ENCODE peak calls at places on chromosomes 13 and 19, in four cellular contexts. W is heart right ventricle, C is stomach, Q is ovary. I is an unnamed sample.

GRCh38 chr13:74037762-74038161 is 96.4 kb downstream of the KLF12 start:
- DNase-seq in W (no peak), C (no peak), Q (no peak), I (no peak)

GRCh38 chr13:25881946-25882574 is 169.8 kb downstream of the SHISA2 start:
- DNase-seq in W (no peak), C (no peak), Q (no peak), I (no peak)

GRCh38 chr19:12777217-12778019 is 2.1 kb upstream of the HOOK2 start:
- DNase-seq in W (peak; percentile 80), C (peak; percentile 81), Q (peak; percentile 85), I (peak; percentile 79)

GRCh38 chr19:3969435-3970312 is 1.2 kb downstream of the DAPK3 start:
- DNase-seq in W (peak; percentile 60), C (peak; percentile 57), Q (peak; percentile 40), I (no peak)

GRCh38 chr19:42075364-42075615 is 676 bp upstream of the ZNF574 start:
- DNase-seq in W (no peak), C (no peak), Q (no peak), I (no peak)

GRCh38 chr19:35757231-35757748 is 461 bp upstream of the HSPB6 start:
- DNase-seq in W (peak; percentile 90), C (peak; percentile 49), Q (peak; percentile 98), I (peak; percentile 88)

GRCh38 chr19:48085077-48085476 is 25.5 kb downstream of the PLA2G4C start:
- DNase-seq in W (no peak), C (no peak), Q (no peak), I (peak; percentile 35)

GRCh38 chr19:7307590-7308218 is 13.5 kb upstream of the INSR start:
- DNase-seq in W (no peak), C (no peak), Q (no peak), I (no peak)

GRCh38 chr13:101473458-101473857 is 21.0 kb downstream of the ITGBL1 start:
- DNase-seq in W (no peak), C (no peak), Q (no peak), I (no peak)

GRCh38 chr19:14094854-14095253 is 4.3 kb upstream of the SAMD1 start:
- DNase-seq in W (no peak), C (no peak), Q (no peak), I (peak; percentile 77)

GRCh38 chr13:71786815-71787214 is 80.2 kb downstream of the DACH1 start:
- DNase-seq in W (no peak), C (no peak), Q (no peak), I (no peak)

GRCh38 chr19:45528744-45529453 is 21.6 kb downstream of the VASP start:
- DNase-seq in W (no peak), C (peak; percentile 70), Q (no peak), I (peak; percentile 74)

GRCh38 chr13:39411501-39411900 is 191.5 kb downstream of the LHFPL6 start:
- DNase-seq in W (no peak), C (no peak), Q (no peak), I (no peak)

GRCh38 chr13:80658705-80659104 is 317.8 kb upstream of the SPRY2 start:
- DNase-seq in W (no peak), C (no peak), Q (no peak), I (no peak)

GRCh38 chr19:2982983-2983350 is 5.6 kb downstream of the TLE6 start:
- DNase-seq in W (peak; percentile 81), C (peak; percentile 90), Q (peak; percentile 93), I (peak; percentile 77)

GRCh38 chr19:13817615-13818371 is 22.6 kb downstream of the ZSWIM4 start:
- DNase-seq in W (no peak), C (peak; percentile 87), Q (no peak), I (no peak)

GRCh38 chr19:35153701-35154534 is 617 bp upstream of the FXYD5 start:
- DNase-seq in W (no peak), C (peak; percentile 58), Q (no peak), I (no peak)

GRCh38 chr13:77000475-77000874 is 8.6 kb downstream of the CLN5 start:
- DNase-seq in W (no peak), C (no peak), Q (no peak), I (no peak)

GRCh38 chr13:112060899-112061366 is 6.0 kb upstream of the SOX1 start:
- DNase-seq in W (no peak), C (no peak), Q (no peak), I (no peak)

GRCh38 chr19:15423130-15423529 is 4.3 kb upstream of the AKAP8L start:
- DNase-seq in W (no peak), C (no peak), Q (no peak), I (no peak)

GRCh38 chr19:39671739-39672363 is 16.1 kb downstream of the LGALS16 start:
- DNase-seq in W (peak; percentile 26), C (peak; percentile 29), Q (no peak), I (peak; percentile 22)

GRCh38 chr19:10701955-10702307 is 692 bp downstream of the QTRT1 start:
- DNase-seq in W (no peak), C (no peak), Q (no peak), I (no peak)

GRCh38 chr13:94157705-94158218 is 321.7 kb downstream of the DCT start:
- DNase-seq in W (no peak), C (no peak), Q (peak; percentile 48), I (peak; percentile 53)

DNA sequence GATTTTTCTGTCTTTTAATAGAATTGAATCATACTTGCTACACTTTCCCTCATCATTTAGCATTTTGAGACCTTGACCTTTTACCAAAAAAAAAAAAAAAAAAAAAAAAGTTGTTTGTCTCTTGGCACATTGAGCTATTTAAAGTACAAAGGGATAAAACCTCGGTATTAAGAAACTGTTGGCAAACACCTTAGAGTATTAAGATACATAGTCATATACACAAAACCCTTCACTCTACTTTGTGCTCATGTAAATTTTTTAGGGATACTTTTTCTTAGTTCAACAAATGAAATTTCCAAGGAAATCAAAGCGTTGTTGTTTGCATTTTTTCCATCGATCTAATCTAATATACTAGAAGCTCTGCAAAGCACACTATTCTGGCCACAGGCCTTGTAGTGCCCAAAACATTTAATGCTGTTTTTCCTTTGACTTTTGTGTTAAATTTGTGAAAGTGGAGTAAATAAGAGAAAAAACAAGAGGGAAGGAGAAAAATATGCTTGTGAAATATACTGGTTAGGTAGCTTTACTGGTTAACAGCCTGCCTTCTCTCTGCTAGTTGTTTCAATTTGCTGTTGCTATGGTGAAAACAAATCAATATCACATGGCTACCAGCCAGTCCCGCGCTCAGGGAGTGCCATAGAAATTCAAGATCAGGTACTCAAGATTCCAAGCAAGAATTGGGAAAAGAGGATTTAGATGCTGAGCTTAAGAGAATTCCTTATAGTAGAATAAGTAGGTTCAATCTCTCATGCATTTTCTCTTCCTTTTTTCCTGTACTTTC is 2.6 kb downstream of the MBNL2 start:
- DNase-seq in W (no peak), C (peak; percentile 70), Q (peak; percentile 65), I (peak; percentile 50)
- H3K27ac ChIP-seq in W (peak overlapping the region; percentile 88), C (peak overlapping the region; percentile 46), Q (peak overlapping the region; percentile 86), I (peak overlapping the region; percentile 94)

GRCh38 chr19:31596751-31597150 is 247.5 kb upstream of the TSHZ3 start:
- DNase-seq in W (no peak), C (no peak), Q (no peak), I (no peak)

GRCh38 chr19:31597616-31598015 is 248.4 kb upstream of the TSHZ3 start:
- DNase-seq in W (no peak), C (no peak), Q (no peak), I (no peak)

GRCh38 chr19:31595521-31595920 is 246.3 kb upstream of the TSHZ3 start:
- DNase-seq in W (no peak), C (no peak), Q (no peak), I (no peak)

GRCh38 chr19:31600731-31601295 is 251.6 kb upstream of the TSHZ3 start:
- DNase-seq in W (no peak), C (no peak), Q (no peak), I (no peak)

GRCh38 chr19:31598730-31599238 is 249.5 kb upstream of the TSHZ3 start:
- DNase-seq in W (no peak), C (no peak), Q (no peak), I (peak; percentile 68)
- H3K4me3 ChIP-seq in W (no peak overlapping the region), C (no peak overlapping the region), Q (no peak overlapping the region), I (no peak overlapping the region)

DNA sequence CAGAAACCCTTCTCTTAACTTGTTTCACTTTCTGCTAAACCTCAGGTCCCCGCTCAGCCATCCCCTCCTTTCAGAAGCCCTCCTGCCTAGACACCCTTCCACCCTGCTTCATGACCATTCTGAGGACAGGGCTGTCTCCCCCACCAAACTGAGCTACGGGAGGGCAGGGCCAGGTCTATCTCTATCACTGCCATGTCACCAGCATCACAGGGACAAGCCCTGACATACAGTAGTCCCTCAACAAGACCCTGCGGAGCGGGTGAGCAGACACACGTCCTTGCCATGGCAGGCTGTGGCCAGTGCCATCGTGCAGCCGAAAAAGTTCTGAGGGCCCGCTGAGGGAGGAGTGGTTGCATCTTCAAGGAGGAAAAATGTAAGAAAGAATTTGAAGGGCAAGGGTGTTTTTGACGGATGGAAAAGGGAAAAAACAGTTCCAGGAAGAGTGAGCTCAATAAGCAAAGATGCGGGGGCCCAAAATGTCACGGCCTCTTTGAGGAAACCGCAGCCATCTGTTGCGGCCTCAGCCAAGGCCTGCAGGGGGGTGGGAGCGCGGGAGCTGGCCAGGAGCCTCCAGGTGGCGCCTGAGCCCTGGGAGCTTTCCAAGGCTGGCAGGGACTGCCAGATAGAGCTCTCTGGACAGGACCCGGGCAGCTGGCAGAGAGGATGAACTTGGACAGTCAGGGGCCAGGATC is 8.1 kb downstream of the PTGIR start:
- DNase-seq in W (no peak), C (peak; percentile 88), Q (peak; percentile 45), I (peak; percentile 67)
- H3K27ac ChIP-seq in W (no peak overlapping the region), C (peak overlapping the region; percentile 11), Q (no peak overlapping the region), I (no peak overlapping the region)

DNA sequence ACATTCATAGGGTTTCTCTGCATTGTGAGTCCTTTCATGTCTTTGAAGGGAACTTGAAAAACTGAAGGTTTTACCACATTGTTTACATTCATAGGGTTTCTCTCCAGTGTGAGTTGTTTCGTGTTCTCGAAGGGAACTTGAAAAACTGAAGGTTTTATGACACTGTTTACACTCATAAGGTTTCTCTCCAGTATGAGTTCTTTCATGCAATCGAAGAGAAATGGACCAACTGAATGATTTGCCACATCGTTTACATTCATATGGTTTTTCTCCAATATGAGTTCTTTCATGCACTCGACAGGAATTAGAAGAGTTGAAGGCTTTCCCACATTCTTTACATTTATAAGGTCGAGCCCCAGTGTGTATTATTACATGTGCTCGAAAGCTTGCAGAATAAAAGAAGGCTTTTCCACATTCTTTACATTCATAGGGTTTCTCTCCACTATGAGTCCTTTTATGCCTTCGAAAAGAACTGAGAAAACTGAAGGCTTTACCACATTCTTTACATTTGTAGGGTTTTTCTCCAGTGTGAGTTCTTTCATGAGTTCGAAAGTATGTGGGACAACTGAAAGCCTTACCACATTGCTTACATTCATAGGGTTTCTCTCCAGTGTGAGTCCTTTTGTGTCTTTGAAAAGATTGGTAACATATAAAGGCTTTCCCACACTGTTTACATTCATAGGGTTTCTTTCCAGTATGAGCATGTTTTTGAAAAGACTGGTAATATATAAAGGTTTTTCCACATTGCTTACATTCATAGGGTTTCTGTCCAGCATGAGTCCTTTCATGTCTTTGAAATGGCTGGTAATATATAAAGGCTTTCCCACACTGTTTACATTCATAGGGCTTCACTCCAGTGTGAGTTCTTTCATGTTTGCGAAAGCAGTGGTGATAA is 20.7 kb downstream of the ZNF14 start:
- DNase-seq in W (no peak), C (no peak), Q (no peak), I (no peak)
- H3K4me3 ChIP-seq in W (no peak overlapping the region), C (no peak overlapping the region), Q (no peak overlapping the region), I (no peak overlapping the region)

GRCh38 chr13:87923713-87924112 is 252.5 kb downstream of the SLITRK5 start:
- DNase-seq in W (no peak), C (no peak), Q (no peak), I (no peak)

GRCh38 chr13:87919956-87920355 is 248.8 kb downstream of the SLITRK5 start:
- DNase-seq in W (no peak), C (no peak), Q (no peak), I (no peak)

DNA sequence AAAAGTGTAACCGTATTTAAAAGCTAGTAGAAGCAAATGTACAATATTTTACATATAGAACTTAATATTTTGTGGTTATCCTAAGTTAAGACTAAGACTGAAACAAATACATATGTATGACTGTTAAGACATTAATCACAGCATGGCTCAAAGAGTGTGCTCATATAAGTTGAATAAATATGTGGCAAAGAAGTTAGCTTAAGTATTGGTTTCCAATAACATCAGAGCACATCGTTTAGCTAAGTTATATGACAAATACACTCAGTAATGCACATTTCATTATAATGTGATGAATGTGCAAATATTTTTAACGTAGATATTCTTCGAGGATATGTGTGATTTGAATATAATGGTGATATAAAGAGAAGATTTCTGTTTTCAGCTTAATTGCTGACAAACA is 253.8 kb downstream of the SLITRK5 start:
- DNase-seq in W (no peak), C (no peak), Q (no peak), I (no peak)
- H3K27ac ChIP-seq in W (no peak overlapping the region), C (no peak overlapping the region), Q (no peak overlapping the region), I (no peak overlapping the region)